ENCODE peak calls at places on chromosomes 5 and 9, in six cellular contexts. Z is fibroblast of lung; G is activated CD4-positive, alpha-beta memory T cell treated with anti-CD3 and anti-CD28 coated beads for 36 hours; R is left ventricle myocardium inferior; P is amygdala; T is omental fat pad. F is an unnamed sample.

GRCh38 chr5:88829053-88829452 is 53.9 kb downstream of the MEF2C start:
- DNase-seq in Z (no peak), G (no peak), R (no peak), P (no peak), T (no peak), F (no peak)

GRCh38 chr5:1755321-1755949 is 44.2 kb downstream of the MRPL36 start:
- DNase-seq in Z (no peak), G (peak), R (no peak), P (no peak), T (no peak), F (peak)

GRCh38 chr9:80552931-80553330 is 981.2 kb downstream of the TLE4 start:
- DNase-seq in Z (no peak), G (no peak), R (no peak), P (no peak), T (no peak), F (no peak)

GRCh38 chr5:1278656-1279442 is 16.0 kb downstream of the TERT start:
- DNase-seq in Z (no peak), G (no peak), R (peak), P (no peak), T (no peak), F (no peak)

GRCh38 chr5:127041571-127041970 is 11.2 kb upstream of the MARCHF3 start:
- DNase-seq in Z (peak), G (no peak), R (no peak), P (no peak), T (no peak), F (no peak)

GRCh38 chr9:69476016-69476415 is 151.0 kb downstream of the ENTREP1 start:
- DNase-seq in Z (no peak), G (no peak), R (no peak), P (no peak), T (no peak), F (no peak)

GRCh38 chr9:72022846-72023245 is 37.6 kb downstream of the C9orf57 start:
- DNase-seq in Z (peak), G (no peak), R (no peak), P (no peak), T (no peak), F (no peak)

GRCh38 chr9:7936201-7936600 is 136.6 kb upstream of the DMAC1 start:
- DNase-seq in Z (no peak), G (no peak), R (no peak), P (no peak), T (no peak), F (no peak)

GRCh38 chr9:22817181-22817580 is 370.6 kb downstream of the DMRTA1 start:
- DNase-seq in Z (peak), G (no peak), R (no peak), P (no peak), T (no peak), F (no peak)

F was measured in activated CD8-positive, alpha-beta memory T cell treated with anti-CD3 and anti-CD28 coated beads, Interleukin-2, amount 10 ng/mL, durations not matched to agents 7 days and 5 days.